ENCODE peak calls at places on chromosome 15, in eight cellular contexts. One of them, this sample, is unnamed.

GRCh38 chr15:40853241-40853890 is 9.5 kb downstream of the SPINT1 start:
- DNase-seq in sigmoid colon: no peak
- DNase-seq in endodermal cell: no peak
- DNase-seq in CD8-positive, alpha-beta T cell: no peak
- DNase-seq in mucosa of descending colon: peak; percentile 45
- DNase-seq in cardiac muscle cell: no peak
- DNase-seq in bronchial epithelial cell: no peak
- DNase-seq in tibial artery: no peak
- DNase-seq in this sample: no peak

GRCh38 chr15:23497710-23498111 is 50.7 kb upstream of the GOLGA6L2 start:
- DNase-seq in sigmoid colon: no peak
- DNase-seq in endodermal cell: no peak
- DNase-seq in CD8-positive, alpha-beta T cell: no peak
- DNase-seq in mucosa of descending colon: no peak
- DNase-seq in cardiac muscle cell: peak; percentile 3
- DNase-seq in bronchial epithelial cell: no peak
- DNase-seq in tibial artery: no peak
- DNase-seq in this sample: no peak

GRCh38 chr15:34119291-34119690 is 17.4 kb downstream of the PGBD4 start:
- DNase-seq in sigmoid colon: no peak
- DNase-seq in endodermal cell: no peak
- DNase-seq in CD8-positive, alpha-beta T cell: no peak
- DNase-seq in mucosa of descending colon: no peak
- DNase-seq in cardiac muscle cell: peak; percentile 7
- DNase-seq in bronchial epithelial cell: peak; percentile 22
- DNase-seq in tibial artery: no peak
- DNase-seq in this sample: no peak

GRCh38 chr15:33138000-33138399 is 56.5 kb downstream of the FMN1 start:
- DNase-seq in sigmoid colon: no peak
- DNase-seq in endodermal cell: no peak
- DNase-seq in CD8-positive, alpha-beta T cell: no peak
- DNase-seq in mucosa of descending colon: no peak
- DNase-seq in cardiac muscle cell: no peak
- DNase-seq in bronchial epithelial cell: no peak
- DNase-seq in tibial artery: no peak
- DNase-seq in this sample: no peak

GRCh38 chr15:101110681-101111569 is 140.9 kb downstream of the CHSY1 start:
- DNase-seq in sigmoid colon: no peak
- DNase-seq in endodermal cell: peak; percentile 33
- DNase-seq in CD8-positive, alpha-beta T cell: no peak
- DNase-seq in mucosa of descending colon: no peak
- DNase-seq in cardiac muscle cell: peak; percentile 20
- DNase-seq in bronchial epithelial cell: no peak
- DNase-seq in tibial artery: peak; percentile 40
- DNase-seq in this sample: no peak

GRCh38 chr15:46034755-46035154 is 399.9 kb downstream of the SQOR start:
- DNase-seq in sigmoid colon: no peak
- DNase-seq in endodermal cell: no peak
- DNase-seq in CD8-positive, alpha-beta T cell: no peak
- DNase-seq in mucosa of descending colon: no peak
- DNase-seq in cardiac muscle cell: no peak
- DNase-seq in bronchial epithelial cell: no peak
- DNase-seq in tibial artery: no peak
- DNase-seq in this sample: no peak

GRCh38 chr15:56366211-56366610 is 985 bp downstream of the TEX9 start:
- DNase-seq in sigmoid colon: no peak
- DNase-seq in endodermal cell: no peak
- DNase-seq in CD8-positive, alpha-beta T cell: no peak
- DNase-seq in mucosa of descending colon: no peak
- DNase-seq in cardiac muscle cell: no peak
- DNase-seq in bronchial epithelial cell: no peak
- DNase-seq in tibial artery: no peak
- DNase-seq in this sample: no peak

GRCh38 chr15:52369030-52369429 is 73.4 kb upstream of the MYO5C start:
- DNase-seq in sigmoid colon: no peak
- DNase-seq in endodermal cell: no peak
- DNase-seq in CD8-positive, alpha-beta T cell: no peak
- DNase-seq in mucosa of descending colon: no peak
- DNase-seq in cardiac muscle cell: no peak
- DNase-seq in bronchial epithelial cell: no peak
- DNase-seq in tibial artery: no peak
- DNase-seq in this sample: no peak

GRCh38 chr15:82303956-82304640 is 41.5 kb downstream of the SAXO2 start:
- DNase-seq in sigmoid colon: peak; percentile 55
- DNase-seq in endodermal cell: no peak
- DNase-seq in CD8-positive, alpha-beta T cell: no peak
- DNase-seq in mucosa of descending colon: no peak
- DNase-seq in cardiac muscle cell: no peak
- DNase-seq in bronchial epithelial cell: no peak
- DNase-seq in tibial artery: no peak
- DNase-seq in this sample: no peak

GRCh38 chr15:52789008-52789600 is 1.0 kb downstream of the ONECUT1 start:
- DNase-seq in sigmoid colon: no peak
- DNase-seq in endodermal cell: peak; percentile 60
- DNase-seq in CD8-positive, alpha-beta T cell: no peak
- DNase-seq in mucosa of descending colon: peak; percentile 43
- DNase-seq in cardiac muscle cell: no peak
- DNase-seq in bronchial epithelial cell: no peak
- DNase-seq in tibial artery: no peak
- DNase-seq in this sample: no peak

GRCh38 chr15:79967331-79968182 is 3.4 kb downstream of the BCL2A1 start:
- DNase-seq in sigmoid colon: no peak
- DNase-seq in endodermal cell: no peak
- DNase-seq in CD8-positive, alpha-beta T cell: no peak
- DNase-seq in mucosa of descending colon: no peak
- DNase-seq in cardiac muscle cell: no peak
- DNase-seq in bronchial epithelial cell: peak; percentile 84
- DNase-seq in tibial artery: no peak
- DNase-seq in this sample: no peak

GRCh38 chr15:59060348-59060747 is 44.6 kb upstream of the CCNB2 start:
- DNase-seq in sigmoid colon: no peak
- DNase-seq in endodermal cell: no peak
- DNase-seq in CD8-positive, alpha-beta T cell: no peak
- DNase-seq in mucosa of descending colon: no peak
- DNase-seq in cardiac muscle cell: no peak
- DNase-seq in bronchial epithelial cell: peak; percentile 56
- DNase-seq in tibial artery: no peak
- DNase-seq in this sample: no peak

GRCh38 chr15:98083203-98083910 is 122.9 kb downstream of the ARRDC4 start:
- DNase-seq in sigmoid colon: no peak
- DNase-seq in endodermal cell: peak; percentile 56
- DNase-seq in CD8-positive, alpha-beta T cell: no peak
- DNase-seq in mucosa of descending colon: no peak
- DNase-seq in cardiac muscle cell: no peak
- DNase-seq in bronchial epithelial cell: no peak
- DNase-seq in tibial artery: no peak
- DNase-seq in this sample: no peak
- TF ChIP-seq CTCF in sigmoid colon: no peak
- TF ChIP-seq CTCF in endodermal cell: peak; percentile 57
- TF ChIP-seq CTCF in CD8-positive, alpha-beta T cell: no peak
- TF ChIP-seq CTCF in mucosa of descending colon: no peak
- TF ChIP-seq CTCF in cardiac muscle cell: no peak
- TF ChIP-seq CTCF in bronchial epithelial cell: no peak
- TF ChIP-seq CTCF in tibial artery: no peak
- TF ChIP-seq CTCF in this sample: no peak

DNA sequence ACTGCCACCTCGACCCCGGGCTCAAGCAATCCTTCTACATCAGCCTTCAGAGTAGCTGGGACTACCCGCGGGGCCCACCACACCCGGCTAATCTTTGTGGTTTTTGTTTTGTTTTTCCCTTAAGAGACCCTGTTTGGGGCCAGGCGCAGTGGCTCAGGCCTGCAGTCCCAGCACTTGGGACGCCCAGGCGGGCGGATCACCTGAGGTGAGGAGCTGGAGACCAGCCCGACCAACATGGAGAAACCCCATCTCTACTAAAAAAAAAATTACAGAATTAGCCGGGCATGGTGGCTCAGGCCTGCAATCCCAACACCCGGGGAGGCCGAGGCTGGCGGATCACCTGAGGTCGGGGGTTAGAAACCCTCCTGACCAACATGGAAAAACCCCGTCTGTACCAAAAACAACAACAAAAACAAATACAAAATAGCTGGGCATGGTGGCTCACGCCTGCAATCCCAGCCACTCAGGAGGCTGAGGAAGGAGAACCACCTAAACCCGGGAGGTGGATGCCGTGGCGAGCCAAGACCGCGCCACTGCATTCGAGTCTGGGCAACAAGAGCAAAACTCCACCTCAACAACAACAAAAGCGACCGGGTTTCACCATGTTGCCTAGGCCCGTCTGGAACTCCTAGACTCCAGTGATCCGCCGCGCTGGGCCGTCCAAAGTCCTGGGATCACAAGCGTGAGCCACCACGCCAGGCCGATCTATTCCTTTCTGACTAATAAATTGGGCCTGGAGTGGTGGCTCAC is 8.1 kb upstream of the FAN1 start:
- DNase-seq in sigmoid colon: no peak
- DNase-seq in endodermal cell: no peak
- DNase-seq in CD8-positive, alpha-beta T cell: no peak
- DNase-seq in mucosa of descending colon: no peak
- DNase-seq in cardiac muscle cell: no peak
- DNase-seq in bronchial epithelial cell: no peak
- DNase-seq in tibial artery: no peak
- DNase-seq in this sample: no peak
- H3K4me3 ChIP-seq in sigmoid colon: no peak overlapping the region
- H3K4me3 ChIP-seq in endodermal cell: no peak overlapping the region
- H3K4me3 ChIP-seq in CD8-positive, alpha-beta T cell: no peak overlapping the region
- H3K4me3 ChIP-seq in mucosa of descending colon: no peak overlapping the region
- H3K4me3 ChIP-seq in cardiac muscle cell: no peak overlapping the region
- H3K4me3 ChIP-seq in bronchial epithelial cell: no peak overlapping the region
- H3K4me3 ChIP-seq in tibial artery: no peak overlapping the region
- H3K4me3 ChIP-seq in this sample: no peak overlapping the region

GRCh38 chr15:51186846-51187340 is 92.2 kb upstream of the TNFAIP8L3 start:
- DNase-seq in sigmoid colon: no peak
- DNase-seq in endodermal cell: no peak
- DNase-seq in CD8-positive, alpha-beta T cell: no peak
- DNase-seq in mucosa of descending colon: no peak
- DNase-seq in cardiac muscle cell: no peak
- DNase-seq in bronchial epithelial cell: no peak
- DNase-seq in tibial artery: no peak
- DNase-seq in this sample: no peak

GRCh38 chr15:51183076-51183475 is 88.4 kb upstream of the TNFAIP8L3 start:
- DNase-seq in sigmoid colon: no peak
- DNase-seq in endodermal cell: no peak
- DNase-seq in CD8-positive, alpha-beta T cell: no peak
- DNase-seq in mucosa of descending colon: no peak
- DNase-seq in cardiac muscle cell: no peak
- DNase-seq in bronchial epithelial cell: no peak
- DNase-seq in tibial artery: no peak
- DNase-seq in this sample: no peak

GRCh38 chr15:51186121-51186795 is 91.6 kb upstream of the TNFAIP8L3 start:
- DNase-seq in sigmoid colon: no peak
- DNase-seq in endodermal cell: no peak
- DNase-seq in CD8-positive, alpha-beta T cell: no peak
- DNase-seq in mucosa of descending colon: no peak
- DNase-seq in cardiac muscle cell: no peak
- DNase-seq in bronchial epithelial cell: no peak
- DNase-seq in tibial artery: no peak
- DNase-seq in this sample: no peak

GRCh38 chr15:51185213-51185619 is 90.5 kb upstream of the TNFAIP8L3 start:
- DNase-seq in sigmoid colon: no peak
- DNase-seq in endodermal cell: no peak
- DNase-seq in CD8-positive, alpha-beta T cell: no peak
- DNase-seq in mucosa of descending colon: no peak
- DNase-seq in cardiac muscle cell: peak; percentile 51
- DNase-seq in bronchial epithelial cell: no peak
- DNase-seq in tibial artery: no peak
- DNase-seq in this sample: no peak

GRCh38 chr15:51184637-51185036 is 89.9 kb upstream of the TNFAIP8L3 start:
- DNase-seq in sigmoid colon: no peak
- DNase-seq in endodermal cell: no peak
- DNase-seq in CD8-positive, alpha-beta T cell: no peak
- DNase-seq in mucosa of descending colon: no peak
- DNase-seq in cardiac muscle cell: no peak
- DNase-seq in bronchial epithelial cell: no peak
- DNase-seq in tibial artery: no peak
- DNase-seq in this sample: no peak
- TF ChIP-seq CTCF in sigmoid colon: no peak
- TF ChIP-seq CTCF in endodermal cell: no peak
- TF ChIP-seq CTCF in CD8-positive, alpha-beta T cell: no peak
- TF ChIP-seq CTCF in mucosa of descending colon: no peak
- TF ChIP-seq CTCF in cardiac muscle cell: no peak
- TF ChIP-seq CTCF in bronchial epithelial cell: no peak
- TF ChIP-seq CTCF in tibial artery: no peak
- TF ChIP-seq CTCF in this sample: no peak

GRCh38 chr15:68347392-68347791 is 69.8 kb downstream of the FEM1B start:
- DNase-seq in sigmoid colon: no peak
- DNase-seq in endodermal cell: no peak
- DNase-seq in CD8-positive, alpha-beta T cell: no peak
- DNase-seq in mucosa of descending colon: no peak
- DNase-seq in cardiac muscle cell: no peak
- DNase-seq in bronchial epithelial cell: no peak
- DNase-seq in tibial artery: no peak
- DNase-seq in this sample: no peak

GRCh38 chr15:68348601-68349000 is 71.1 kb downstream of the FEM1B start:
- DNase-seq in sigmoid colon: no peak
- DNase-seq in endodermal cell: no peak
- DNase-seq in CD8-positive, alpha-beta T cell: no peak
- DNase-seq in mucosa of descending colon: no peak
- DNase-seq in cardiac muscle cell: no peak
- DNase-seq in bronchial epithelial cell: no peak
- DNase-seq in tibial artery: no peak
- DNase-seq in this sample: no peak

GRCh38 chr15:68348064-68348463 is 70.5 kb downstream of the FEM1B start:
- DNase-seq in sigmoid colon: no peak
- DNase-seq in endodermal cell: no peak
- DNase-seq in CD8-positive, alpha-beta T cell: no peak
- DNase-seq in mucosa of descending colon: no peak
- DNase-seq in cardiac muscle cell: no peak
- DNase-seq in bronchial epithelial cell: no peak
- DNase-seq in tibial artery: no peak
- DNase-seq in this sample: no peak

GRCh38 chr15:68346986-68347385 is 69.4 kb downstream of the FEM1B start:
- DNase-seq in sigmoid colon: no peak
- DNase-seq in endodermal cell: no peak
- DNase-seq in CD8-positive, alpha-beta T cell: no peak
- DNase-seq in mucosa of descending colon: no peak
- DNase-seq in cardiac muscle cell: no peak
- DNase-seq in bronchial epithelial cell: no peak
- DNase-seq in tibial artery: no peak
- DNase-seq in this sample: no peak

GRCh38 chr15:68349173-68349572 is 71.6 kb downstream of the FEM1B start:
- DNase-seq in sigmoid colon: no peak
- DNase-seq in endodermal cell: no peak
- DNase-seq in CD8-positive, alpha-beta T cell: no peak
- DNase-seq in mucosa of descending colon: no peak
- DNase-seq in cardiac muscle cell: peak; percentile 66
- DNase-seq in bronchial epithelial cell: no peak
- DNase-seq in tibial artery: no peak
- DNase-seq in this sample: no peak
- H3K4me3 ChIP-seq in sigmoid colon: no peak overlapping the region
- H3K4me3 ChIP-seq in endodermal cell: no peak overlapping the region
- H3K4me3 ChIP-seq in CD8-positive, alpha-beta T cell: no peak overlapping the region
- H3K4me3 ChIP-seq in mucosa of descending colon: no peak overlapping the region
- H3K4me3 ChIP-seq in cardiac muscle cell: no peak overlapping the region
- H3K4me3 ChIP-seq in bronchial epithelial cell: no peak overlapping the region
- H3K4me3 ChIP-seq in tibial artery: no peak overlapping the region
- H3K4me3 ChIP-seq in this sample: no peak overlapping the region

DNA sequence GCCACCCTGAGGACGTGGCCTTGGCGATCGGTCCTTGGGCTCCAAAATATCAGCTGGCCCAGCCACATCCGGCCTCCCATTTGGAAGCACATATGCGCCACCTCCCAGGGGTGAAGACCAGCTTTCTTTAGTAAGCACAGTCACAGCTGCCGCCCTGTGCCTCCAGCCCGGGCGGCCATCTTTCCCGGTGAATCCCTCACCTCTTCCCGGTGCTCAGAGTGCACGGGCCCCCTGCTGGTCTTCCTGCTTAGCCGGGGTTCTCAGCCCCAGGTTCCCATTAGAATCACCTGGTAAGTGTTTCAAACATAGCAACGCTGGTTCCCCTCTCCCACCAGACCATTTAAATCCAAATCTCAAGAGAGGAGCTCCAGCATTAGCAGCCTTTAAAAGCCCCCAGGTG is 232.2 kb downstream of the VPS13C start:
- DNase-seq in sigmoid colon: no peak
- DNase-seq in endodermal cell: no peak
- DNase-seq in CD8-positive, alpha-beta T cell: no peak
- DNase-seq in mucosa of descending colon: no peak
- DNase-seq in cardiac muscle cell: no peak
- DNase-seq in bronchial epithelial cell: no peak
- DNase-seq in tibial artery: no peak
- DNase-seq in this sample: no peak
- TF ChIP-seq CTCF in sigmoid colon: no peak
- TF ChIP-seq CTCF in endodermal cell: peak; percentile 39
- TF ChIP-seq CTCF in CD8-positive, alpha-beta T cell: no peak
- TF ChIP-seq CTCF in mucosa of descending colon: no peak
- TF ChIP-seq CTCF in cardiac muscle cell: no peak
- TF ChIP-seq CTCF in bronchial epithelial cell: no peak
- TF ChIP-seq CTCF in tibial artery: no peak
- TF ChIP-seq CTCF in this sample: no peak